ENCODE peak calls at places on chromosome 14, in four cellular contexts. Z is left cardiac atrium, L is NCI-H1694 treated with DMSO at 0.1 percent for 48 hours, K is GM13976. B is an unnamed sample.

GRCh38 chr14:25048170-25049126 is 1.5 kb downstream of the STXBP6 start:
- DNase-seq in Z (peak; percentile 61), L (no peak), K (no peak), B (no peak)

GRCh38 chr14:37036669-37037341 is 135.6 kb downstream of the SLC25A21 start:
- DNase-seq in Z (no peak), L (no peak), K (no peak), B (no peak)

GRCh38 chr14:78606111-78606510 is 435.9 kb downstream of the NRXN3 start:
- DNase-seq in Z (no peak), L (no peak), K (no peak), B (no peak)

GRCh38 chr14:24088095-24088494 is 6.0 kb upstream of the PCK2 start:
- DNase-seq in Z (no peak), L (no peak), K (no peak), B (no peak)

GRCh38 chr14:89635615-89636014 is 218.6 kb upstream of the FOXN3 start:
- DNase-seq in Z (no peak), L (no peak), K (no peak), B (no peak)

GRCh38 chr14:37655418-37655817 is 60.0 kb downstream of the TTC6 start:
- DNase-seq in Z (no peak), L (no peak), K (no peak), B (no peak)

GRCh38 chr14:56196274-56196673 is 78.1 kb downstream of the PELI2 start:
- DNase-seq in Z (no peak), L (no peak), K (no peak), B (no peak)

GRCh38 chr14:61562321-61563161 is 132.8 kb upstream of the HIF1A start:
- DNase-seq in Z (no peak), L (no peak), K (no peak), B (no peak)

GRCh38 chr14:63981569-63981968 is 128.8 kb downstream of the SYNE2 start:
- DNase-seq in Z (no peak), L (no peak), K (no peak), B (no peak)

GRCh38 chr14:95356245-95356850 is 36.6 kb upstream of the CLMN start:
- DNase-seq in Z (no peak), L (no peak), K (no peak), B (no peak)

GRCh38 chr14:55516776-55517175 is 63.2 kb upstream of the KTN1 start:
- DNase-seq in Z (no peak), L (no peak), K (no peak), B (no peak)

GRCh38 chr14:90624732-90625444 is 191.3 kb downstream of the TTC7B start:
- DNase-seq in Z (no peak), L (peak; percentile 76), K (no peak), B (no peak)

GRCh38 chr14:104283197-104284106 is 145.1 kb downstream of the KIF26A start:
- DNase-seq in Z (peak; percentile 11), L (peak; percentile 43), K (no peak), B (no peak)

GRCh38 chr14:104600141-104600643 is 4.4 kb downstream of the TMEM179 start:
- DNase-seq in Z (peak; percentile 25), L (peak; percentile 93), K (peak; percentile 32), B (peak; percentile 41)